ENCODE peak calls at places on chromosomes 7 and 10, in seven cellular contexts. G is NCI-H1417 treated with DMSO at 0.1 percent for 48 hours; P is NCI-H345; F is astrocyte of the spinal cord; O is stimulated activated CD4-positive, alpha-beta T cell treated with anti-CD3 and anti-CD28 coated beads, Interleukin-1b, Interleukin-23, amount 100 ng/mL, for 1 hour; M is GF-D8; L is T follicular helper cell. S is an unnamed sample.

GRCh38 chr10:67045404-67045803 is 119.6 kb downstream of the LRRTM3 start:
- DNase-seq in M (no peak), O (no peak), F (no peak), G (no peak), P (no peak), L (no peak), S (no peak)

GRCh38 chr10:76453328-76453727 is 1021.9 kb downstream of the LRMDA start:
- DNase-seq in O (no peak), P (no peak), G (no peak), F (no peak), L (no peak), M (no peak), S (no peak)

GRCh38 chr10:3095373-3096139 is 28.2 kb downstream of the PFKP start:
- DNase-seq in M (peak; percentile 89), P (no peak), G (no peak), F (peak; percentile 99), L (no peak), O (peak; percentile 13), S (no peak)

GRCh38 chr10:67772894-67773511 is 65.0 kb downstream of the DNAJC12 start:
- DNase-seq in F (peak; percentile 67), M (peak; percentile 3), O (no peak), P (no peak), G (no peak), L (no peak), S (no peak)

GRCh38 chr10:57562211-57562610 is 705.5 kb downstream of the IPMK start:
- DNase-seq in M (no peak), G (no peak), L (no peak), O (no peak), P (no peak), F (no peak), S (no peak)

GRCh38 chr10:18738835-18739234 is 79.6 kb downstream of the ARL5B start:
- DNase-seq in O (no peak), P (no peak), F (peak; percentile 6), G (no peak), M (no peak), L (no peak), S (no peak)

GRCh38 chr7:40057292-40057691 is 77.1 kb downstream of the MPLKIP start:
- DNase-seq in G (no peak), P (peak; percentile 61), F (peak; percentile 13), M (no peak), L (no peak), O (no peak), S (no peak)

GRCh38 chr10:70193391-70193844 is 23.1 kb upstream of the SAR1A start:
- DNase-seq in G (no peak), L (no peak), F (no peak), O (no peak), P (no peak), M (no peak), S (no peak)

GRCh38 chr7:26843696-26844095 is 20.7 kb downstream of the SKAP2 start:
- DNase-seq in G (no peak), P (no peak), O (no peak), M (no peak), F (peak; percentile 46), L (no peak), S (no peak)

GRCh38 chr7:26443006-26443405 is 151.3 kb downstream of the SNX10 start:
- DNase-seq in L (no peak), O (no peak), P (no peak), G (no peak), F (no peak), M (no peak), S (no peak)

GRCh38 chr7:11567571-11567970 is 264.4 kb downstream of the THSD7A start:
- DNase-seq in L (no peak), M (no peak), G (no peak), F (no peak), P (no peak), O (no peak), S (no peak)

GRCh38 chr10:121732676-121733445 is 134.6 kb upstream of the FGFR2 start:
- DNase-seq in G (no peak), P (peak; percentile 28), F (no peak), O (no peak), M (no peak), L (no peak), S (peak; percentile 74)

GRCh38 chr7:69412331-69413146 is 185.7 kb upstream of the AUTS2 start:
- DNase-seq in M (no peak), P (no peak), G (no peak), O (no peak), F (no peak), L (no peak), S (no peak)

GRCh38 chr10:12907651-12908050 is 93.9 kb downstream of the CCDC3 start:
- DNase-seq in O (no peak), G (no peak), P (no peak), L (no peak), M (no peak), F (peak; percentile 72), S (no peak)

GRCh38 chr10:97780991-97781540 is 9.3 kb upstream of the SFRP5 start:
- DNase-seq in F (no peak), P (peak; percentile 34), L (no peak), G (no peak), M (no peak), O (no peak), S (no peak)

GRCh38 chr10:15624405-15625191 is 95.1 kb downstream of the ITGA8 start:
- DNase-seq in M (no peak), P (no peak), F (peak; percentile 52), G (no peak), L (no peak), O (no peak), S (no peak)

GRCh38 chr7:112898432-112899290 is 108.5 kb upstream of the TMEM168 start:
- DNase-seq in M (no peak), G (no peak), O (no peak), L (no peak), P (peak; percentile 49), F (peak; percentile 78), S (peak; percentile 59)

GRCh38 chr10:71623098-71623985 is 96.2 kb downstream of the C10orf105 start:
- DNase-seq in L (no peak), O (no peak), G (no peak), F (peak; percentile 27), M (peak; percentile 23), P (no peak), S (no peak)

GRCh38 chr7:2894118-2894940 is 50.2 kb upstream of the GNA12 start:
- DNase-seq in F (no peak), G (no peak), L (peak; percentile 12), M (no peak), O (no peak), P (peak; percentile 5), S (peak; percentile 41)

GRCh38 chr10:18140957-18141888 is 999 bp downstream of the CACNB2 start:
- DNase-seq in P (no peak), O (no peak), G (no peak), L (no peak), F (no peak), M (no peak), S (no peak)

GRCh38 chr10:124523886-124524285 is 62.3 kb downstream of the LHPP start:
- DNase-seq in O (no peak), M (no peak), L (no peak), F (no peak), P (no peak), G (no peak), S (no peak)

GRCh38 chr10:34689053-34689452 is 126.0 kb downstream of the PARD3 start:
- DNase-seq in P (no peak), L (no peak), O (no peak), F (peak; percentile 61), G (no peak), M (no peak), S (no peak)

GRCh38 chr7:23261843-23262452 is 15.4 kb downstream of the GPNMB start:
- DNase-seq in F (peak; percentile 65), M (peak; percentile 20), L (peak; percentile 37), G (no peak), O (no peak), P (peak; percentile 63), S (peak; percentile 63)

GRCh38 chr7:157278791-157279678 is 57.8 kb upstream of the DNAJB6 start:
- DNase-seq in O (no peak), F (no peak), P (no peak), M (no peak), L (no peak), G (no peak), S (peak; percentile 44)

GRCh38 chr7:116955801-116956514 is 2.7 kb downstream of the ST7 start:
- DNase-seq in O (no peak), F (peak; percentile 20), G (no peak), P (no peak), M (peak; percentile 18), L (no peak), S (no peak)

GRCh38 chr10:131022981-131023380 is 288.5 kb downstream of the TCERG1L start:
- DNase-seq in L (no peak), O (no peak), F (no peak), M (no peak), G (no peak), P (no peak), S (no peak)

GRCh38 chr10:87723500-87723899 is 63.8 kb downstream of the PAPSS2 start:
- DNase-seq in O (no peak), P (no peak), F (no peak), L (no peak), M (no peak), G (no peak), S (no peak)

GRCh38 chr7:32905175-32905662 is 13.7 kb upstream of the KBTBD2 start:
- DNase-seq in G (no peak), M (peak; percentile 82), O (no peak), F (peak; percentile 87), L (peak; percentile 70), P (no peak), S (no peak)

GRCh38 chr7:18414885-18415284 is 80.7 kb upstream of the HDAC9 start:
- DNase-seq in G (no peak), F (no peak), P (no peak), M (no peak), L (no peak), O (no peak), S (peak; percentile 63)

GRCh38 chr10:131147301-131147975 is 164.1 kb downstream of the TCERG1L start:
- DNase-seq in O (no peak), M (no peak), L (no peak), F (no peak), G (no peak), P (no peak), S (no peak)

GRCh38 chr7:148084138-148084537 is 506.4 kb upstream of the C7orf33 start:
- DNase-seq in M (peak; percentile 22), G (peak; percentile 61), F (peak; percentile 31), L (no peak), P (peak; percentile 78), O (no peak), S (peak; percentile 78)

GRCh38 chr7:115678049-115678982 is 352.2 kb downstream of the TFEC start:
- DNase-seq in M (no peak), L (no peak), G (no peak), F (peak; percentile 32), P (peak; percentile 27), O (no peak), S (no peak)

GRCh38 chr7:44102846-44103565 is 1.1 kb upstream of the AEBP1 start:
- DNase-seq in P (no peak), L (no peak), G (no peak), M (no peak), F (no peak), O (no peak), S (no peak)

GRCh38 chr7:20519641-20520040 is 95.8 kb upstream of the ABCB5 start:
- DNase-seq in L (no peak), M (no peak), G (no peak), F (no peak), O (no peak), P (peak; percentile 34), S (peak; percentile 1)

GRCh38 chr10:98460837-98461499 is 14.2 kb upstream of the HPS1 start:
- DNase-seq in M (no peak), L (no peak), F (peak; percentile 88), G (no peak), O (no peak), P (no peak), S (peak; percentile 11)

GRCh38 chr7:33933611-33934281 is 28.4 kb downstream of the BMPER start:
- DNase-seq in O (no peak), L (no peak), G (no peak), P (no peak), M (no peak), F (peak; percentile 74), S (no peak)

S was measured in NCI-H146.